ENCODE peak calls at places on chromosomes 7 and 10, in eight cellular contexts. One of them, this sample, is unnamed.

GRCh38 chr10:46197050-46197449 is 89.7 kb upstream of the ANTXRL start:
- DNase-seq in AG09309: no peak
- DNase-seq in IMR-90: no peak
- DNase-seq in heart left ventricle: no peak
- DNase-seq in naive thymus-derived CD4-positive, alpha-beta T cell: no peak
- DNase-seq in CD8-positive, alpha-beta memory T cell: no peak
- DNase-seq in Peyer's patch: no peak
- DNase-seq in skeletal muscle cell: no peak
- DNase-seq in this sample: no peak

GRCh38 chr7:127322351-127322750 is 69.6 kb upstream of the GRM8 start:
- DNase-seq in AG09309: no peak
- DNase-seq in IMR-90: no peak
- DNase-seq in heart left ventricle: no peak
- DNase-seq in naive thymus-derived CD4-positive, alpha-beta T cell: no peak
- DNase-seq in CD8-positive, alpha-beta memory T cell: no peak
- DNase-seq in Peyer's patch: no peak
- DNase-seq in skeletal muscle cell: no peak
- DNase-seq in this sample: no peak

GRCh38 chr7:140841316-140841715 is 83.4 kb downstream of the BRAF start:
- DNase-seq in AG09309: no peak
- DNase-seq in IMR-90: peak; percentile 6
- DNase-seq in heart left ventricle: no peak
- DNase-seq in naive thymus-derived CD4-positive, alpha-beta T cell: no peak
- DNase-seq in CD8-positive, alpha-beta memory T cell: no peak
- DNase-seq in Peyer's patch: no peak
- DNase-seq in skeletal muscle cell: no peak
- DNase-seq in this sample: no peak

GRCh38 chr7:7438851-7439250 is 96.8 kb downstream of the COL28A1 start:
- DNase-seq in AG09309: peak; percentile 95
- DNase-seq in IMR-90: peak; percentile 99
- DNase-seq in heart left ventricle: no peak
- DNase-seq in naive thymus-derived CD4-positive, alpha-beta T cell: no peak
- DNase-seq in CD8-positive, alpha-beta memory T cell: no peak
- DNase-seq in Peyer's patch: no peak
- DNase-seq in skeletal muscle cell: peak; percentile 99
- DNase-seq in this sample: no peak

GRCh38 chr10:20981419-20981953 is 84.4 kb upstream of the NEBL start:
- DNase-seq in AG09309: no peak
- DNase-seq in IMR-90: no peak
- DNase-seq in heart left ventricle: no peak
- DNase-seq in naive thymus-derived CD4-positive, alpha-beta T cell: no peak
- DNase-seq in CD8-positive, alpha-beta memory T cell: no peak
- DNase-seq in Peyer's patch: no peak
- DNase-seq in skeletal muscle cell: no peak
- DNase-seq in this sample: no peak

GRCh38 chr10:106722524-106722923 is 442.0 kb downstream of the SORCS1 start:
- DNase-seq in AG09309: no peak
- DNase-seq in IMR-90: no peak
- DNase-seq in heart left ventricle: no peak
- DNase-seq in naive thymus-derived CD4-positive, alpha-beta T cell: no peak
- DNase-seq in CD8-positive, alpha-beta memory T cell: no peak
- DNase-seq in Peyer's patch: no peak
- DNase-seq in skeletal muscle cell: no peak
- DNase-seq in this sample: no peak

GRCh38 chr7:23598321-23598720 is 1.1 kb downstream of the CCDC126 start:
- DNase-seq in AG09309: no peak
- DNase-seq in IMR-90: no peak
- DNase-seq in heart left ventricle: no peak
- DNase-seq in naive thymus-derived CD4-positive, alpha-beta T cell: no peak
- DNase-seq in CD8-positive, alpha-beta memory T cell: no peak
- DNase-seq in Peyer's patch: no peak
- DNase-seq in skeletal muscle cell: no peak
- DNase-seq in this sample: no peak

GRCh38 chr7:115477193-115477651 is 553.3 kb downstream of the TFEC start:
- DNase-seq in AG09309: no peak
- DNase-seq in IMR-90: no peak
- DNase-seq in heart left ventricle: peak; percentile 7
- DNase-seq in naive thymus-derived CD4-positive, alpha-beta T cell: no peak
- DNase-seq in CD8-positive, alpha-beta memory T cell: no peak
- DNase-seq in Peyer's patch: peak; percentile 47
- DNase-seq in skeletal muscle cell: no peak
- DNase-seq in this sample: no peak

GRCh38 chr10:61139230-61139928 is 195.4 kb upstream of the RHOBTB1 start:
- DNase-seq in AG09309: no peak
- DNase-seq in IMR-90: no peak
- DNase-seq in heart left ventricle: no peak
- DNase-seq in naive thymus-derived CD4-positive, alpha-beta T cell: no peak
- DNase-seq in CD8-positive, alpha-beta memory T cell: no peak
- DNase-seq in Peyer's patch: no peak
- DNase-seq in skeletal muscle cell: no peak
- DNase-seq in this sample: no peak

GRCh38 chr7:127189074-127189473 is 63.7 kb downstream of the GRM8 start:
- DNase-seq in AG09309: no peak
- DNase-seq in IMR-90: no peak
- DNase-seq in heart left ventricle: no peak
- DNase-seq in naive thymus-derived CD4-positive, alpha-beta T cell: no peak
- DNase-seq in CD8-positive, alpha-beta memory T cell: no peak
- DNase-seq in Peyer's patch: no peak
- DNase-seq in skeletal muscle cell: no peak
- DNase-seq in this sample: no peak

GRCh38 chr10:31095677-31096076 is 64.0 kb upstream of the ZNF438 start:
- DNase-seq in AG09309: no peak
- DNase-seq in IMR-90: no peak
- DNase-seq in heart left ventricle: no peak
- DNase-seq in naive thymus-derived CD4-positive, alpha-beta T cell: no peak
- DNase-seq in CD8-positive, alpha-beta memory T cell: no peak
- DNase-seq in Peyer's patch: no peak
- DNase-seq in skeletal muscle cell: no peak
- DNase-seq in this sample: no peak

GRCh38 chr10:4372601-4373000 is 453.4 kb upstream of the AKR1E2 start:
- DNase-seq in AG09309: peak; percentile 98
- DNase-seq in IMR-90: peak; percentile 99
- DNase-seq in heart left ventricle: peak; percentile 35
- DNase-seq in naive thymus-derived CD4-positive, alpha-beta T cell: no peak
- DNase-seq in CD8-positive, alpha-beta memory T cell: no peak
- DNase-seq in Peyer's patch: no peak
- DNase-seq in skeletal muscle cell: peak; percentile 99
- DNase-seq in this sample: no peak

GRCh38 chr10:15718495-15719061 is 1.1 kb downstream of the ITGA8 start:
- DNase-seq in AG09309: no peak
- DNase-seq in IMR-90: no peak
- DNase-seq in heart left ventricle: no peak
- DNase-seq in naive thymus-derived CD4-positive, alpha-beta T cell: no peak
- DNase-seq in CD8-positive, alpha-beta memory T cell: no peak
- DNase-seq in Peyer's patch: no peak
- DNase-seq in skeletal muscle cell: no peak
- DNase-seq in this sample: no peak

GRCh38 chr10:80137031-80137712 is 4.6 kb downstream of the PLAC9 start:
- DNase-seq in AG09309: peak; percentile 45
- DNase-seq in IMR-90: peak; percentile 67
- DNase-seq in heart left ventricle: peak; percentile 71
- DNase-seq in naive thymus-derived CD4-positive, alpha-beta T cell: no peak
- DNase-seq in CD8-positive, alpha-beta memory T cell: no peak
- DNase-seq in Peyer's patch: no peak
- DNase-seq in skeletal muscle cell: peak; percentile 88
- DNase-seq in this sample: no peak

GRCh38 chr10:22573820-22574569 is 140.4 kb downstream of the PIP4K2A start:
- DNase-seq in AG09309: no peak
- DNase-seq in IMR-90: peak; percentile 41
- DNase-seq in heart left ventricle: peak; percentile 24
- DNase-seq in naive thymus-derived CD4-positive, alpha-beta T cell: no peak
- DNase-seq in CD8-positive, alpha-beta memory T cell: peak; percentile 64
- DNase-seq in Peyer's patch: no peak
- DNase-seq in skeletal muscle cell: no peak
- DNase-seq in this sample: no peak

GRCh38 chr10:110034596-110034995 is 26.8 kb downstream of the ADD3 start:
- DNase-seq in AG09309: no peak
- DNase-seq in IMR-90: peak; percentile 62
- DNase-seq in heart left ventricle: no peak
- DNase-seq in naive thymus-derived CD4-positive, alpha-beta T cell: no peak
- DNase-seq in CD8-positive, alpha-beta memory T cell: no peak
- DNase-seq in Peyer's patch: no peak
- DNase-seq in skeletal muscle cell: no peak
- DNase-seq in this sample: no peak

GRCh38 chr7:151552352-151553028 is 32.8 kb upstream of the RHEB start:
- DNase-seq in AG09309: no peak
- DNase-seq in IMR-90: no peak
- DNase-seq in heart left ventricle: no peak
- DNase-seq in naive thymus-derived CD4-positive, alpha-beta T cell: no peak
- DNase-seq in CD8-positive, alpha-beta memory T cell: no peak
- DNase-seq in Peyer's patch: no peak
- DNase-seq in skeletal muscle cell: no peak
- DNase-seq in this sample: no peak

GRCh38 chr10:102170602-102171001 is 18.4 kb downstream of the NOLC1 start:
- DNase-seq in AG09309: no peak
- DNase-seq in IMR-90: no peak
- DNase-seq in heart left ventricle: no peak
- DNase-seq in naive thymus-derived CD4-positive, alpha-beta T cell: no peak
- DNase-seq in CD8-positive, alpha-beta memory T cell: no peak
- DNase-seq in Peyer's patch: no peak
- DNase-seq in skeletal muscle cell: no peak
- DNase-seq in this sample: no peak

GRCh38 chr10:30270247-30270646 is 78.8 kb downstream of the MTPAP start:
- DNase-seq in AG09309: no peak
- DNase-seq in IMR-90: peak; percentile 13
- DNase-seq in heart left ventricle: no peak
- DNase-seq in naive thymus-derived CD4-positive, alpha-beta T cell: no peak
- DNase-seq in CD8-positive, alpha-beta memory T cell: no peak
- DNase-seq in Peyer's patch: no peak
- DNase-seq in skeletal muscle cell: no peak
- DNase-seq in this sample: no peak

GRCh38 chr7:131557521-131558385 is 1.3 kb upstream of the PODXL start:
- DNase-seq in AG09309: no peak
- DNase-seq in IMR-90: no peak
- DNase-seq in heart left ventricle: peak; percentile 52
- DNase-seq in naive thymus-derived CD4-positive, alpha-beta T cell: no peak
- DNase-seq in CD8-positive, alpha-beta memory T cell: no peak
- DNase-seq in Peyer's patch: no peak
- DNase-seq in skeletal muscle cell: no peak
- DNase-seq in this sample: no peak
- H3K4me3 ChIP-seq in AG09309: peak overlapping the region; percentile 52
- H3K4me3 ChIP-seq in IMR-90: peak overlapping the region; percentile 11
- H3K4me3 ChIP-seq in heart left ventricle: peak overlapping the region; percentile 94
- H3K4me3 ChIP-seq in naive thymus-derived CD4-positive, alpha-beta T cell: no peak overlapping the region
- H3K4me3 ChIP-seq in CD8-positive, alpha-beta memory T cell: no peak overlapping the region
- H3K4me3 ChIP-seq in Peyer's patch: peak overlapping the region; percentile 59
- H3K4me3 ChIP-seq in skeletal muscle cell: peak overlapping the region; percentile 42
- H3K4me3 ChIP-seq in this sample: peak overlapping the region; percentile 77

DNA sequence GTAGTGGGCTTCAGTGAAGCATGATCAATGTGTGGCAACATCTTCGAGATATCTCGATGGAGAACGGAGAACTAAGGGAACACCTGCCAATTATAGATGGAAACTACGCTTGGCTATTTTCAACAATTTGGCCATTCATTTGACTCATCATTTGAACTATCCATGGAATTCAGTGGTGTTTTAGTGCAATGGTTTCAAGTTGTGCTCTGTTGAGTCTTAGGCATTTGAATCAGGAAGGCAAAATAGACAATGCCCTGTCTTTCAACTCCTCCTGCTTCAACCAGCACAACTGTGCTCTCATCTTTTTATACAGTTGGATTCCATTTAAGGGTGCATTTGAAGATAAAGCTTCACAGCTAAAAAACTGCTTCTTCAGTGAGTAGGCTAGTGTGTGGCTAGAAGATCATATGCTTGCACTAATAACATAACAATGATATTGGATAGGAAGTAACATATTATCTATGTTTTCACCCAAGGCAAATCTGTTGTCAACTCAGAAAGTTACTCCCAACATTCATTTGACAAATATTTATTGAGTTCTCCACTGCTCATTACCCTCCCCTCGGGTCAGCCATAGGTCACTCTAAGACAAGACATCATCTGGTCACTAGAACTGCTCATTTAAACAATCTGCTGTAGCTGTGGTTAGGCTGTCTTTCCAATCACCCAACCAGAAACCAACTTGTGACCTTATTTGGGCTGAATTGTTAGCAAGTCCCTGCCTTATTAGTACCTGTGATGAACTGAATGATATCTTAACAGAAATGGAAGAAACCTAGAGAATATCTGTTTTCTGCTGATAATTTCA is 314.1 kb upstream of the SP4 start:
- DNase-seq in AG09309: no peak
- DNase-seq in IMR-90: no peak
- DNase-seq in heart left ventricle: no peak
- DNase-seq in naive thymus-derived CD4-positive, alpha-beta T cell: no peak
- DNase-seq in CD8-positive, alpha-beta memory T cell: no peak
- DNase-seq in Peyer's patch: no peak
- DNase-seq in skeletal muscle cell: no peak
- DNase-seq in this sample: no peak
- H3K4me3 ChIP-seq in AG09309: no peak overlapping the region
- H3K4me3 ChIP-seq in IMR-90: no peak overlapping the region
- H3K4me3 ChIP-seq in heart left ventricle: no peak overlapping the region
- H3K4me3 ChIP-seq in naive thymus-derived CD4-positive, alpha-beta T cell: no peak overlapping the region
- H3K4me3 ChIP-seq in CD8-positive, alpha-beta memory T cell: no peak overlapping the region
- H3K4me3 ChIP-seq in Peyer's patch: no peak overlapping the region
- H3K4me3 ChIP-seq in skeletal muscle cell: no peak overlapping the region
- H3K4me3 ChIP-seq in this sample: no peak overlapping the region

GRCh38 chr7:133613250-133613649 is 360.4 kb downstream of the EXOC4 start:
- DNase-seq in AG09309: no peak
- DNase-seq in IMR-90: no peak
- DNase-seq in heart left ventricle: no peak
- DNase-seq in naive thymus-derived CD4-positive, alpha-beta T cell: no peak
- DNase-seq in CD8-positive, alpha-beta memory T cell: no peak
- DNase-seq in Peyer's patch: no peak
- DNase-seq in skeletal muscle cell: no peak
- DNase-seq in this sample: no peak
- H3K4me3 ChIP-seq in AG09309: no peak overlapping the region
- H3K4me3 ChIP-seq in IMR-90: no peak overlapping the region
- H3K4me3 ChIP-seq in heart left ventricle: no peak overlapping the region
- H3K4me3 ChIP-seq in naive thymus-derived CD4-positive, alpha-beta T cell: no peak overlapping the region
- H3K4me3 ChIP-seq in CD8-positive, alpha-beta memory T cell: no peak overlapping the region
- H3K4me3 ChIP-seq in Peyer's patch: no peak overlapping the region
- H3K4me3 ChIP-seq in skeletal muscle cell: no peak overlapping the region
- H3K4me3 ChIP-seq in this sample: no peak overlapping the region

GRCh38 chr10:92242380-92242779 is 48.5 kb downstream of the CPEB3 start:
- DNase-seq in AG09309: no peak
- DNase-seq in IMR-90: no peak
- DNase-seq in heart left ventricle: no peak
- DNase-seq in naive thymus-derived CD4-positive, alpha-beta T cell: no peak
- DNase-seq in CD8-positive, alpha-beta memory T cell: no peak
- DNase-seq in Peyer's patch: no peak
- DNase-seq in skeletal muscle cell: no peak
- DNase-seq in this sample: no peak

GRCh38 chr10:92242910-92243671 is 47.8 kb downstream of the CPEB3 start:
- DNase-seq in AG09309: no peak
- DNase-seq in IMR-90: peak; percentile 64
- DNase-seq in heart left ventricle: peak; percentile 62
- DNase-seq in naive thymus-derived CD4-positive, alpha-beta T cell: peak; percentile 20
- DNase-seq in CD8-positive, alpha-beta memory T cell: peak; percentile 60
- DNase-seq in Peyer's patch: peak; percentile 84
- DNase-seq in skeletal muscle cell: no peak
- DNase-seq in this sample: no peak

GRCh38 chr10:92241158-92241500 is 49.7 kb downstream of the CPEB3 start:
- DNase-seq in AG09309: no peak
- DNase-seq in IMR-90: peak; percentile 9
- DNase-seq in heart left ventricle: peak; percentile 17
- DNase-seq in naive thymus-derived CD4-positive, alpha-beta T cell: no peak
- DNase-seq in CD8-positive, alpha-beta memory T cell: no peak
- DNase-seq in Peyer's patch: no peak
- DNase-seq in skeletal muscle cell: no peak
- DNase-seq in this sample: no peak

GRCh38 chr10:92240289-92241157 is 50.4 kb downstream of the CPEB3 start:
- DNase-seq in AG09309: peak; percentile 27
- DNase-seq in IMR-90: peak; percentile 70
- DNase-seq in heart left ventricle: peak; percentile 72
- DNase-seq in naive thymus-derived CD4-positive, alpha-beta T cell: peak; percentile 19
- DNase-seq in CD8-positive, alpha-beta memory T cell: peak; percentile 46
- DNase-seq in Peyer's patch: peak; percentile 87
- DNase-seq in skeletal muscle cell: no peak
- DNase-seq in this sample: no peak

GRCh38 chr10:92241501-92241900 is 49.4 kb downstream of the CPEB3 start:
- DNase-seq in AG09309: no peak
- DNase-seq in IMR-90: no peak
- DNase-seq in heart left ventricle: no peak
- DNase-seq in naive thymus-derived CD4-positive, alpha-beta T cell: no peak
- DNase-seq in CD8-positive, alpha-beta memory T cell: no peak
- DNase-seq in Peyer's patch: no peak
- DNase-seq in skeletal muscle cell: no peak
- DNase-seq in this sample: no peak
- H3K4me3 ChIP-seq in AG09309: no peak overlapping the region
- H3K4me3 ChIP-seq in IMR-90: no peak overlapping the region
- H3K4me3 ChIP-seq in heart left ventricle: no peak overlapping the region
- H3K4me3 ChIP-seq in naive thymus-derived CD4-positive, alpha-beta T cell: peak overlapping the region; percentile 78
- H3K4me3 ChIP-seq in CD8-positive, alpha-beta memory T cell: no peak overlapping the region
- H3K4me3 ChIP-seq in Peyer's patch: no peak overlapping the region
- H3K4me3 ChIP-seq in skeletal muscle cell: peak overlapping the region; percentile 69
- H3K4me3 ChIP-seq in this sample: peak overlapping the region; percentile 84

This sample was measured in coronary artery.